ENCODE peak calls at places on chromosomes 1 and 21, in nine cellular contexts. I is psoas muscle, E is sigmoid colon, U is thoracic aorta, O is spleen, H is heart right ventricle, N is breast epithelium, X is endothelial cell of umbilical vein, R is RWPE1. G is an unnamed sample.

GRCh38 chr1:247331526-247332214 is at the start of gene ZNF496:
- DNase-seq in I (peak), E (peak), U (peak), O (peak), H (peak), N (peak), X (peak), R (peak), G (no peak)

GRCh38 chr21:37870229-37870628 is 46.0 kb downstream of the KCNJ6 start:
- DNase-seq in I (no peak), E (no peak), U (no peak), O (no peak), H (no peak), N (no peak), X (no peak), R (no peak), G (no peak)

GRCh38 chr1:52653207-52653849 is 20.4 kb downstream of the SHISAL2A start:
- DNase-seq in I (no peak), E (no peak), U (no peak), O (no peak), H (no peak), N (no peak), X (no peak), R (no peak), G (no peak)

GRCh38 chr1:19456915-19457554 is 28.3 kb downstream of the CAPZB start:
- DNase-seq in I (no peak), E (no peak), U (no peak), O (no peak), H (no peak), N (no peak), X (peak), R (no peak), G (no peak)

GRCh38 chr1:222284466-222284865 is 263.4 kb downstream of the HHIPL2 start:
- DNase-seq in I (no peak), E (no peak), U (no peak), O (no peak), H (no peak), N (no peak), X (no peak), R (no peak), G (no peak)

GRCh38 chr1:24250791-24251190 is 63.7 kb upstream of the IFNLR1 start:
- DNase-seq in I (no peak), E (no peak), U (no peak), O (no peak), H (no peak), N (no peak), X (no peak), R (no peak), G (no peak)

GRCh38 chr1:88398338-88398737 is 285.7 kb upstream of the PKN2 start:
- DNase-seq in I (no peak), E (no peak), U (no peak), O (no peak), H (no peak), N (no peak), X (no peak), R (peak), G (no peak)

GRCh38 chr1:7536891-7537591 is 234.1 kb upstream of the VAMP3 start:
- DNase-seq in I (no peak), E (no peak), U (no peak), O (peak), H (no peak), N (no peak), X (no peak), R (no peak), G (no peak)

GRCh38 chr21:38300180-38300579 is 43.4 kb downstream of the KCNJ15 start:
- DNase-seq in I (no peak), E (no peak), U (no peak), O (no peak), H (no peak), N (no peak), X (no peak), R (no peak), G (no peak)

GRCh38 chr1:84442256-84442655 is 36.8 kb upstream of the RPF1 start:
- DNase-seq in I (no peak), E (no peak), U (no peak), O (no peak), H (peak), N (no peak), X (peak), R (peak), G (no peak)

GRCh38 chr1:169890761-169891538 is 2.7 kb downstream of the SCYL3 start:
- DNase-seq in I (no peak), E (no peak), U (no peak), O (no peak), H (no peak), N (no peak), X (peak), R (no peak), G (no peak)

GRCh38 chr1:243850368-243851128 is 505 bp upstream of the AKT3 start:
- DNase-seq in I (peak), E (peak), U (peak), O (no peak), H (peak), N (peak), X (peak), R (peak), G (peak)

GRCh38 chr1:62396871-62397270 is 40.0 kb upstream of the USP1 start:
- DNase-seq in I (no peak), E (no peak), U (no peak), O (no peak), H (no peak), N (no peak), X (no peak), R (no peak), G (no peak)

GRCh38 chr1:62392951-62393350 is 43.9 kb upstream of the USP1 start:
- DNase-seq in I (no peak), E (no peak), U (no peak), O (no peak), H (no peak), N (no peak), X (no peak), R (no peak), G (no peak)

GRCh38 chr1:62397301-62397700 is 39.5 kb upstream of the USP1 start:
- DNase-seq in I (no peak), E (no peak), U (no peak), O (no peak), H (no peak), N (no peak), X (no peak), R (no peak), G (no peak)

GRCh38 chr1:62394646-62395045 is 42.2 kb upstream of the USP1 start:
- DNase-seq in I (no peak), E (no peak), U (no peak), O (no peak), H (no peak), N (no peak), X (no peak), R (no peak), G (no peak)

DNA sequence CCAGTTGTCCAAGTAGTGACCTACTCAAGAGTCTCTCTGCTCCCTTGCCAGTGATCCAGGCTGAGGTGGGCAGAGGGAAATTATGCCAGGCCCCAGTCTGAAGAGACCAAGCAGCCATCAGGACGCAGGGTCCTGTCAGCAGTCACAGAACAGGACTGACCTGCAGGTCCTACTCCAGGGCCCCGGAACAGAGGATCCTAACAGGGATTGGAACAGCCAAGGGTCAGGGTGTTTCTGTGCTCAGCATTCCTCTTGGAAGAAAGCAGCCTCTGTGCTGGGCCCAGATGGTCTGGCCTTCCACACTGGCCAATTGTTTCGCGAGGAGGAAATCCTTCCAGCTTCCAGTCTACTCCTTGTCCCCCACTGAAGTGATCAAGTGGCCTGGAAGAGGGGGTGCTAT is 41.6 kb upstream of the USP1 start:
- DNase-seq in I (no peak), E (no peak), U (no peak), O (no peak), H (no peak), N (no peak), X (no peak), R (no peak), G (peak)
- H3K27ac ChIP-seq in I (no peak), E (no peak), U (no peak), O (no peak), H (no peak), N (no peak), X (no peak), R (no peak), G (peak)

GRCh38 chr1:41663671-41664400 is 179.4 kb upstream of the EDN2 start:
- DNase-seq in I (peak), E (no peak), U (no peak), O (no peak), H (no peak), N (no peak), X (no peak), R (no peak), G (no peak)

GRCh38 chr1:41664861-41665640 is 180.6 kb upstream of the EDN2 start:
- DNase-seq in I (no peak), E (no peak), U (no peak), O (no peak), H (no peak), N (no peak), X (peak), R (peak), G (no peak)

GRCh38 chr1:41668967-41669366 is 184.5 kb upstream of the EDN2 start:
- DNase-seq in I (no peak), E (no peak), U (no peak), O (peak), H (no peak), N (peak), X (no peak), R (no peak), G (no peak)

GRCh38 chr1:41665962-41666917 is 181.8 kb upstream of the EDN2 start:
- DNase-seq in I (no peak), E (no peak), U (no peak), O (peak), H (no peak), N (no peak), X (no peak), R (no peak), G (no peak)

GRCh38 chr1:41666991-41667631 is 182.6 kb upstream of the EDN2 start:
- DNase-seq in I (no peak), E (no peak), U (no peak), O (peak), H (no peak), N (no peak), X (no peak), R (no peak), G (no peak)
- H3K27ac ChIP-seq in I (no peak), E (no peak), U (no peak), O (peak), H (no peak), N (peak), X (no peak), R (peak), G (no peak)

GRCh38 chr1:39272027-39272790 is 67.7 kb downstream of the MACF1 start:
- DNase-seq in I (no peak), E (no peak), U (no peak), O (no peak), H (peak), N (no peak), X (peak), R (no peak), G (no peak)

GRCh38 chr1:39275836-39276507 is 71.5 kb downstream of the MACF1 start:
- DNase-seq in I (no peak), E (no peak), U (no peak), O (no peak), H (no peak), N (no peak), X (no peak), R (no peak), G (no peak)

GRCh38 chr1:39269791-39270342 is 65.4 kb downstream of the MACF1 start:
- DNase-seq in I (no peak), E (peak), U (no peak), O (no peak), H (no peak), N (no peak), X (no peak), R (no peak), G (no peak)

GRCh38 chr1:39270368-39270767 is 65.9 kb downstream of the MACF1 start:
- DNase-seq in I (no peak), E (no peak), U (no peak), O (no peak), H (no peak), N (no peak), X (no peak), R (no peak), G (no peak)

DNA sequence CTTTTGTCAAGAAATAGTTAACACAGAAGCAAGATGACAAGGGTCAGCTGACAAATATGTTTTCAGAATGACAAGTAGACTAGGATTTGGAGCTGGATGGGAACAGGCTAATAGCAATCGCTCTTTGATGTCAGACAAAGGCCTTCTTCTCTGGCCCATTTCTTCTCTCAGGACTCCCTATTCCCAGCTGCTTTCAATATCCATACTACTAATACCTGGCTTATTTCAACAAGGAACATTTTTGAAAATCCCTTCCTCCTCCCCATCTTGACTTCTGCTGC is 68.2 kb downstream of the MACF1 start:
- DNase-seq in I (no peak), E (no peak), U (no peak), O (no peak), H (no peak), N (no peak), X (no peak), R (no peak), G (no peak)
- H3K27ac ChIP-seq in I (peak), E (peak), U (no peak), O (no peak), H (peak), N (peak), X (peak), R (no peak), G (peak)

GRCh38 chr1:154936416-154937050 is at the start of gene PMVK:
- DNase-seq in I (peak), E (peak), U (peak), O (peak), H (peak), N (peak), X (peak), R (peak), G (peak)

GRCh38 chr1:154934358-154934948 is 2.1 kb downstream of the PMVK start:
- DNase-seq in I (no peak), E (no peak), U (no peak), O (no peak), H (no peak), N (no peak), X (no peak), R (no peak), G (no peak)

GRCh38 chr1:154935749-154936415 is 637 bp downstream of the PMVK start:
- DNase-seq in I (no peak), E (no peak), U (no peak), O (no peak), H (no peak), N (no peak), X (no peak), R (no peak), G (no peak)

GRCh38 chr1:154937051-154937987 is 800 bp upstream of the PMVK start:
- DNase-seq in I (peak), E (peak), U (peak), O (peak), H (peak), N (peak), X (peak), R (peak), G (peak)

DNA sequence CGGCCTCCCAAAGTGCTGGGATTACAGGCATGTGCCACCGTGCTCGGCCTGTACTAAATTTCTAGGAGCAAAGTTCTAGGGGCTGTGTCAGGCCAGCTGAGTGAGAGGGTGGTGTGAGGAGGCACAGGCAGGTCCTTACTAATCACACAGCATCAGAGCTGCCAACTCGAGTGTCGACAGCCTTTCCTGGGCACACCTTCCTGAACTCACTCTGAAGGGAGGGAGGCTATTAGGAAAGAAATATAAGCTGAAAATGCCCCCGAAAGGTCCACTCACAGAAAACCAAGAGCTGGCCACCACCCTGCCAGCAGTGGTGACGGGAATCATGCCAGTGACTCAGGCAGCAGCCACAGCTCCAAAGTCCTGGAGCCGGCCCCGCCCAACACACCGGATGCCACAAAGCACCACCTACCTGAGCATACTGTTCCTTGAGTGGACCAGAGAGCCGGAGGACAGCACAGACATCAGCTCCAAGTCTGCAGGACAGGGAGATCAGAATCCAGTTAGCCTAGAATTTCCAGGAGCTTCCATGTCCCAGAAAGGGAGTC is 4.5 kb downstream of the PMVK start:
- DNase-seq in I (no peak), E (no peak), U (no peak), O (no peak), H (no peak), N (peak), X (no peak), R (peak), G (no peak)
- H3K27ac ChIP-seq in I (no peak), E (no peak), U (no peak), O (no peak), H (no peak), N (peak), X (no peak), R (peak), G (peak)

GRCh38 chr1:214281030-214281901 is at the start of gene SMYD2:
- DNase-seq in I (peak), E (peak), U (no peak), O (peak), H (peak), N (peak), X (peak), R (peak), G (peak)

GRCh38 chr1:214276786-214277185 is 4.2 kb upstream of the SMYD2 start:
- DNase-seq in I (no peak), E (no peak), U (no peak), O (no peak), H (no peak), N (no peak), X (no peak), R (no peak), G (no peak)

GRCh38 chr1:214280386-214281029 is 451 bp upstream of the SMYD2 start:
- DNase-seq in I (peak), E (no peak), U (no peak), O (peak), H (peak), N (no peak), X (peak), R (peak), G (peak)

GRCh38 chr1:214281902-214282695 is 1.1 kb downstream of the SMYD2 start:
- DNase-seq in I (peak), E (peak), U (no peak), O (no peak), H (peak), N (peak), X (no peak), R (peak), G (no peak)

GRCh38 chr1:214277704-214278635 is 3.0 kb upstream of the SMYD2 start:
- DNase-seq in I (no peak), E (no peak), U (no peak), O (no peak), H (peak), N (no peak), X (no peak), R (no peak), G (no peak)
- H3K27ac ChIP-seq in I (no peak), E (no peak), U (no peak), O (no peak), H (peak), N (no peak), X (no peak), R (no peak), G (no peak)